ENCODE peak calls at places on chromosomes 3 and 15, in five cellular contexts. B, G, U, V and Y are unnamed samples.

GRCh38 chr3:184284696-184285095 is 8.9 kb downstream of the ECE2 start:
- DNase-seq in B (peak), G (peak), U (no peak), V (no peak), Y (peak)

GRCh38 chr15:56817266-56817665 is 84.0 kb upstream of the ZNF280D start:
- DNase-seq in B (no peak), G (no peak), U (no peak), V (no peak), Y (no peak)

GRCh38 chr3:74593152-74593551 is 21.3 kb downstream of the CNTN3 start:
- DNase-seq in B (no peak), G (no peak), U (no peak), V (no peak), Y (no peak)

GRCh38 chr3:150365132-150365604 is 42.9 kb upstream of the TSC22D2 start:
- DNase-seq in B (no peak), G (no peak), U (no peak), V (no peak), Y (no peak)

GRCh38 chr15:58865420-58865880 is 68.0 kb downstream of the SLTM start:
- DNase-seq in B (no peak), G (no peak), U (no peak), V (peak), Y (no peak)

GRCh38 chr3:107143206-107143605 is 234.0 kb upstream of the CCDC54 start:
- DNase-seq in B (no peak), G (no peak), U (no peak), V (no peak), Y (no peak)

GRCh38 chr3:187491371-187491770 is 123.2 kb downstream of the RTP4 start:
- DNase-seq in B (no peak), G (no peak), U (no peak), V (no peak), Y (no peak)

GRCh38 chr15:66080791-66081475 is 172.6 kb downstream of the MEGF11 start:
- DNase-seq in B (no peak), G (no peak), U (peak), V (peak), Y (peak)

GRCh38 chr15:91866371-91866905 is 12.9 kb downstream of the SLCO3A1 start:
- DNase-seq in B (no peak), G (no peak), U (no peak), V (no peak), Y (no peak)

DNA sequence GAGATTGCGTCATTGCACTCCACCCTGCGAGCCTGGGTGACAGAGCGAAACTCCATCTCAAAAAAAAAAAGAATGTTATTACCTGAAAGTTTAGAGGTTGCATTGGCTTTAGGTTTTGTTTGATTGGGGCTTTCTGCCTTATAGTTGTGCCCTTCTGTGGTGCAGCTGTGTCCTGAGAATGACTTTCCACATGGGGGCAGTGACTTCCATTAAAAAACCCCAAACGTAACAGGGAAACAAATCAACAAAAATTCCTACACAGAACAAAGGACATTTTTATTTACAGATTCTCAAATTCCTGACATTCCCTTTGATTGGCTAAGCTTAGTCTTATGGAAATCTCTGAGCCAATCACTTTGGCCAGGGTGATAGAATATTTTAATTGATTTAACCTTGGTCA is 154.1 kb upstream of the GPR149 start:
- DNase-seq in B (no peak), G (no peak), U (no peak), V (no peak), Y (no peak)
- TF ChIP-seq CTCF in B (no peak), G (no peak), U (no peak), V (no peak), Y (no peak)

GRCh38 chr3:135239485-135239884 is 444.4 kb downstream of the EPHB1 start:
- DNase-seq in B (no peak), G (no peak), U (no peak), V (no peak), Y (no peak)

GRCh38 chr3:135238201-135238600 is 443.1 kb downstream of the EPHB1 start:
- DNase-seq in B (no peak), G (no peak), U (no peak), V (no peak), Y (peak)

GRCh38 chr3:135237371-135237770 is 442.3 kb downstream of the EPHB1 start:
- DNase-seq in B (no peak), G (no peak), U (no peak), V (no peak), Y (no peak)

GRCh38 chr3:135240426-135240825 is 445.4 kb downstream of the EPHB1 start:
- DNase-seq in B (no peak), G (no peak), U (no peak), V (no peak), Y (no peak)

GRCh38 chr3:135238866-135239434 is 443.9 kb downstream of the EPHB1 start:
- DNase-seq in B (no peak), G (no peak), U (no peak), V (no peak), Y (no peak)
- TF ChIP-seq CTCF in B (no peak), G (no peak), U (no peak), V (no peak), Y (no peak)

GRCh38 chr3:24958910-24959447 is 464.3 kb upstream of the THRB start:
- DNase-seq in B (no peak), G (no peak), U (no peak), V (no peak), Y (no peak)

GRCh38 chr3:24965706-24966105 is 462.4 kb upstream of the RARB start:
- DNase-seq in B (no peak), G (no peak), U (no peak), V (no peak), Y (no peak)

GRCh38 chr3:24968076-24968475 is 460.0 kb upstream of the RARB start:
- DNase-seq in B (no peak), G (no peak), U (no peak), V (no peak), Y (no peak)

GRCh38 chr3:24963762-24964625 is 464.1 kb upstream of the RARB start:
- DNase-seq in B (no peak), G (no peak), U (peak), V (no peak), Y (no peak)
- TF ChIP-seq CTCF in B (no peak), G (peak), U (peak), V (peak), Y (peak)

GRCh38 chr15:40697916-40698315 is 2.9 kb downstream of the RAD51 start:
- DNase-seq in B (no peak), G (no peak), U (no peak), V (no peak), Y (no peak)

GRCh38 chr15:40706121-40706520 is 11.1 kb downstream of the RAD51 start:
- DNase-seq in B (no peak), G (no peak), U (no peak), V (no peak), Y (no peak)

GRCh38 chr15:40696228-40696627 is 1.3 kb downstream of the RAD51 start:
- DNase-seq in B (no peak), G (no peak), U (no peak), V (no peak), Y (no peak)

GRCh38 chr15:40702077-40702476 is 7.1 kb downstream of the RAD51 start:
- DNase-seq in B (no peak), G (no peak), U (no peak), V (no peak), Y (no peak)
- TF ChIP-seq CTCF in B (peak), G (peak), U (no peak), V (no peak), Y (peak)